ENCODE peak calls at places on chromosome 16, in four cellular contexts. A, E, S and F are unnamed samples.

GRCh38 chr16:85947511-85948509 is 48.8 kb downstream of the IRF8 start:
- DNase-seq in A (no peak), E (no peak), S (no peak), F (no peak)

GRCh38 chr16:4488486-4488967 is 12.3 kb downstream of the HMOX2 start:
- DNase-seq in A (peak; percentile 21), E (no peak), S (no peak), F (peak; percentile 61)

GRCh38 chr16:49468611-49469322 is 95.2 kb downstream of the C16orf78 start:
- DNase-seq in A (no peak), E (no peak), S (no peak), F (peak; percentile 44)

GRCh38 chr16:79897444-79898146 is 297.1 kb upstream of the MAF start:
- DNase-seq in A (no peak), E (no peak), S (no peak), F (no peak)

GRCh38 chr16:85649411-85649977 is 36.4 kb downstream of the GSE1 start:
- DNase-seq in A (no peak), E (no peak), S (no peak), F (no peak)

GRCh38 chr16:57140866-57141668 is 44.8 kb downstream of the PSME3IP1 start:
- DNase-seq in A (no peak), E (no peak), S (no peak), F (no peak)

GRCh38 chr16:2438121-2438520 is 8.9 kb downstream of the CCNF start:
- DNase-seq in A (no peak), E (no peak), S (no peak), F (no peak)

GRCh38 chr16:20610892-20611349 is 34.8 kb upstream of the ACSM2B start:
- DNase-seq in A (no peak), E (no peak), S (no peak), F (no peak)

GRCh38 chr16:27179500-27180072 is 23.7 kb upstream of the KDM8 start:
- DNase-seq in A (peak; percentile 75), E (peak; percentile 81), S (peak; percentile 92), F (peak; percentile 86)

GRCh38 chr16:54923055-54923473 is 7.6 kb upstream of the IRX5 start:
- DNase-seq in A (no peak), E (no peak), S (no peak), F (no peak)

GRCh38 chr16:21614896-21615295 is 15.5 kb downstream of the METTL9 start:
- DNase-seq in A (no peak), E (no peak), S (no peak), F (no peak)
- TF ChIP-seq CTCF in A (peak; percentile 4), E (peak; percentile 27), S (no peak), F (peak; percentile 36)

DNA sequence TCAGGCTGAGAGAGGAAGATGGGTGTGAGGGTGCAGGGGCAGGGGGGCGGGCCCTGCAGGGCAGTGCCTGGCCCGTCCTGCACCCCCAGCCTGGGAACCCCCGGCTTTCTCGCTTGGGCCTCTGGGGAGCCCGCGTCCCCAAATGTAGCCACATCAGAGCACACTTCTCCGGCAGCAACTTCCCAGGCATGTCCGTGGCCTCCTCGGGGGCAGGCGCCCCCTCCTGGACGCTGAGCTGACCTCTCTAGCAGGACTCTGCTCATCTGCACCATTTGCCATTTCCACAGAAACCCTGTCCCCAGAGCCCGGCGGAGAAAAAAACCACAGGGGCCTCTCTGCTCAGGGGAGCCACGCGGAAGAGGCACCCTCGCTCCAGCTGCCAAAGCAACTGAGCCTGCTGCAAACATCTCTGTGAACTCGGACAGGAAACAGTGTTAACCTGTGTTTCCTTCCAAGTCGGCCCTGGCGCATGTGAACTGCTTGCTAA is 63.4 kb downstream of the KLHDC4 start:
- DNase-seq in A (peak; percentile 11), E (peak; percentile 73), S (peak; percentile 74), F (no peak)
- TF ChIP-seq CTCF in A (peak; percentile 58), E (peak; percentile 43), S (peak; percentile 39), F (no peak)

GRCh38 chr16:15509593-15510520 is 75.5 kb downstream of the BMERB1 start:
- DNase-seq in A (peak; percentile 21), E (no peak), S (no peak), F (peak; percentile 4)
- TF ChIP-seq CTCF in A (no peak), E (no peak), S (no peak), F (no peak)

GRCh38 chr16:75062944-75063444 is 53.6 kb downstream of the LDHD start:
- DNase-seq in A (no peak), E (no peak), S (no peak), F (no peak)
- TF ChIP-seq CTCF in A (no peak), E (no peak), S (no peak), F (peak; percentile 40)

DNA sequence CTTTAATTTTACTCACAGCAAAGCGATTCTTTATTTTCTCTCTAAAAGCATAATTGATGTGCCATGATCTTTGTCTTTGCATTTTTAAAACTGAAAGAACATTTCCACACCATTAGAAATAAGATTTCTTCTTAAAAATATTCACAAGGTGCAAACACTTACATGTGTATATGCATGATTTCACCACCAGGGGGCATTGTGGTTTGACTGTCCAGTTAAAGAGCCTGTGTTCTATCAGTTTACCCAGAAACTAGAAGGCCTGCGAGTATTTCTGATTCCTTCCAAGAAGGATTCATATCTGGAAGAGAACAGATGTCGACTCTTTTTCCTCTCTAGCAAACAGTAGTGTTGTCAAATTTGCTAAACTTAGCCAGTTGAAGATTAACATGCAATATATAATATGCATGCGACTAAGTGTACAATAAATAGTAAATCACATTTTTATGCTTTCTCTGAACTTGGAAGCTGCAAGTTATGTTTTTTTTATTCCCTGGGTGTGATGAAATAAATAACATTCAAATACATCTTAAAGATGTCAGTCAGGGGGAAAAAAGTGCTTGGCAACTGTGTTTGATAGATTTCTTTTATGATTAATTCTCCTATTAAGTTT is 404.2 kb downstream of the WWOX start:
- DNase-seq in A (peak; percentile 64), E (peak; percentile 58), S (peak; percentile 36), F (peak; percentile 53)
- TF ChIP-seq CTCF in A (peak; percentile 56), E (peak; percentile 98), S (peak; percentile 87), F (peak; percentile 84)

DNA sequence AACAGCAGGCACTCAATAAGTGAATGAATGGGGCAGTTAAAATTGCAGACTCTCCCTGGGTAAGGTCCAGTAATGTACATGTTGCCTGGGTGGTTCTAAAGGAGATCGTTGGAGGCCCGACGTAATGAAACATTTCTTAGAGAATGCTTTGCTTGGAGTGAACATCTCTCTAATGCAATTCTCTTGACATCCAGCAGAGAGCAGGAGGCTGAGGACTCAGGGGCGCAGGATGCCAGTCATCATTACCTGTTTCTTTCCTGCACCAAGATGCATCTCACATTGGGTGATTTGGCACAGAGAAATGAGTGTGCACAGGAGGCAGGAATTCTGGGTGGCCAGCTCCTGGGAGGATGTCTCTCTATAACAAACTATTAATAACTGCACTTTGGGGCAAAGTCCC is 130.3 kb upstream of the RBBP6 start:
- DNase-seq in A (no peak), E (no peak), S (no peak), F (no peak)
- TF ChIP-seq CTCF in A (no peak), E (no peak), S (peak; percentile 26), F (peak; percentile 30)